ENCODE peak calls at places on chromosome 2, in five cellular contexts. N is GM23248, F is SK-N-SH, X is neural progenitor cell, O is GM23338. Y is an unnamed sample. For H3K4me1, H3F3A and H3K79me2, the result is how much of the 10 kb centered on the place peaks cover.

GRCh38 chr2:177270531-177270930 is 6.0 kb upstream of the NFE2L2 start:
- DNase-seq in O (no peak), F (no peak), X (no peak), N (no peak), Y (no peak)

GRCh38 chr2:27720004-27720551 is 51.4 kb upstream of the MRPL33 start:
- DNase-seq in F (no peak), X (no peak), N (peak), O (no peak), Y (no peak)

GRCh38 chr2:135662088-135662487 is 79.6 kb upstream of the UBXN4 start:
- DNase-seq in O (no peak), F (no peak), X (no peak), N (peak), Y (no peak)

GRCh38 chr2:148970393-148970792 is 68.1 kb upstream of the LYPD6B start:
- DNase-seq in F (no peak), N (no peak), O (no peak), X (no peak), Y (no peak)

GRCh38 chr2:111966241-111966640 is 67.8 kb downstream of the MERTK start:
- DNase-seq in X (no peak), N (no peak), F (no peak), O (no peak), Y (no peak)

GRCh38 chr2:1855150-1855549 is 110.8 kb upstream of the PXDN start:
- DNase-seq in O (peak), N (no peak), F (peak), X (peak), Y (no peak)

GRCh38 chr2:119426801-119427395 is 4.8 kb upstream of the TMEM37 start:
- DNase-seq in O (no peak), F (no peak), N (no peak), X (no peak), Y (no peak)

GRCh38 chr2:227414846-227415245 is 27.1 kb upstream of the SCYGR1 start:
- DNase-seq in O (no peak), X (no peak), N (peak), F (no peak), Y (no peak)

GRCh38 chr2:74577448-74577847 is 22.9 kb downstream of the DOK1 start:
- DNase-seq in O (no peak), N (peak), F (no peak), X (no peak), Y (no peak)

GRCh38 chr2:218032336-218033171 is 29.8 kb upstream of the TNS1 start:
- DNase-seq in O (no peak), F (peak), X (peak), N (no peak), Y (no peak)

GRCh38 chr2:229910832-229911412 is 10.9 kb downstream of the TRIP12 start:
- DNase-seq in N (peak), F (peak), X (peak), O (peak), Y (peak)

GRCh38 chr2:64594563-64594989 is 59.1 kb downstream of the SERTAD2 start:
- DNase-seq in F (no peak), X (no peak), N (peak), O (no peak), Y (no peak)

GRCh38 chr2:144515694-144516416 is 4.1 kb downstream of the ZEB2 start:
- DNase-seq in N (peak), X (peak), F (peak), O (peak), Y (no peak)

GRCh38 chr2:421406-421805 is 133.5 kb upstream of the ALKAL2 start:
- DNase-seq in F (no peak), O (no peak), X (no peak), N (no peak), Y (no peak)

GRCh38 chr2:239291505-239292350 is 109.1 kb downstream of the HDAC4 start:
- DNase-seq in F (no peak), N (no peak), X (peak), O (peak), Y (no peak)

GRCh38 chr2:136216073-136216472 is 98.1 kb upstream of the CXCR4 start:
- DNase-seq in F (no peak), O (no peak), X (no peak), N (no peak), Y (no peak)

GRCh38 chr2:20573611-20574422 is 77.1 kb downstream of the HS1BP3 start:
- DNase-seq in O (no peak), X (no peak), N (peak), F (no peak), Y (no peak)

DNA sequence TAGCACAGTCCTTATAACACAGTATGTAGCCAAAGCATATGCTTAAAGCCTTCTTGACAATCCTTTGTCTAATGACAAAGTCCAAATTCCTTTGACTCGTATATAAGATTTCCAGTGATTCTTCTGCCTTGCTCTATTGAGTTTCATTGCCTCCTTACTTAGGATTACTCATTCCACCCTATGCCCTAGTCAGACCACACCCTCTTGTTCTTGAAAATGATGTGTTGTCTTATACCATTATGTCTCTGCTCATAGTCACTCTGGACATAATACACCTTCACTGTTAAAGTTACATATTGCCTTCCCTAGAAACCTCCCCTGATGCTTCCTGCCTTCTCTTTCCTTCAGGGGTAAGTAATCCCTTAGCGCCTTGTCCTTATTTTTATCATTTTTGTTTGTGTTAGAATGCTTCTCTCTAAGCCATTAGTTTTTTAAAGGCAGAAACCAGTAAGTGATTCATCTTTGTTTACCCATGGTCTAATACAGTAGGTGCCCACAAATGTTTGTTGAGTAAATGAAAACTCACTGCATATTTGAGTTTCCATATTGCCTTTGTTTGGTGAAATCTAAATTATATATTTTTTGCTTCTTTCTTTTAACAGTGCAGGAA is 19.3 kb downstream of the GPD2 start:
- DNase-seq in F (no peak), X (no peak), O (no peak), N (peak), Y (no peak)
- H3K4me1 ChIP-seq in F (under half), X (under half), O (under half), N (half or more), Y (under half)

GRCh38 chr2:46407852-46408455 is 71.4 kb upstream of the TMEM247 start:
- DNase-seq in N (no peak), O (no peak), X (no peak), F (no peak), Y (no peak)
- H3F3A ChIP-seq in N (under half), O (under half), X (under half), F (under half), Y (under half)

GRCh38 chr2:222884114-222884764 is 23.4 kb downstream of the ACSL3 start:
- DNase-seq in N (peak), X (no peak), O (no peak), F (no peak), Y (no peak)
- H3K79me2 ChIP-seq in N (half or more), X (half or more), O (half or more), F (half or more), Y (half or more)

GRCh38 chr2:170873035-170873692 is 55.9 kb upstream of the GORASP2 start:
- DNase-seq in O (peak), X (peak), F (peak), N (peak), Y (peak)

GRCh38 chr2:170869036-170869435 is 52.3 kb downstream of the GAD1 start:
- DNase-seq in O (no peak), N (no peak), X (no peak), F (no peak), Y (no peak)

DNA sequence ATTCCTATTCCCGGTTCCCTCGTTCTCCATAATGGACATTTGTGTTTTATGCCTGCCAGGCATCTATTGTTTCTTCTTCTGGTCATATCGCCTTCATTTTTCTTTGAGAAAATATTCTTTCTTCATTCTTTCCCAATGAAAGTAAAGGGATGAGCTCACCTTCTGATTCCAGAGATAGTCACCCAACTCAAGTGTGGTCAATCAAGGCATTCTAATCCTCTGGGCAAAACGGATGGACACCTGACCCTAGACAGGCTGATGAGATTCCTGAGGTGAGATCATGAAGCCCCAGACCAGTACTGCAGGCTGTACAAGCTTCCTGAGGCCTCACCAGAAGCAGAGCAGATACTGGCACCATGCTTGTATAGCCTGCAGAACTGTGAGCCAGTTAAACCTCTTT is 52.8 kb downstream of the GAD1 start:
- DNase-seq in F (no peak), X (no peak), N (no peak), O (no peak), Y (no peak)
- H3K4me1 ChIP-seq in F (under half), X (under half), N (under half), O (under half), Y (under half)

GRCh38 chr2:9341351-9341887 is 81.9 kb downstream of the ITGB1BP1 start:
- DNase-seq in F (no peak), X (no peak), O (no peak), N (no peak), Y (no peak)
- H3F3A ChIP-seq in F (under half), X (under half), O (under half), N (under half), Y (under half)

GRCh38 chr2:86238354-86238753 is 39.1 kb downstream of the MRPL35 start:
- DNase-seq in N (no peak), X (no peak), F (no peak), O (no peak), Y (no peak)
- H3K79me2 ChIP-seq in N (under half), X (under half), F (under half), O (under half), Y (under half)